ENCODE peak calls at places on chromosome 12, in nine cellular contexts. G is EL; M is AML-193; P is iris pigment epithelial cell; U is ecto neural progenitor cell; T is Jurkat, Clone E6-1; N is activated CD4-positive, alpha-beta T cell treated with anti-CD3 and anti-CD28 coated beads, Interleukin-2, amount 50 U/mL, for 24 hours; R is activated T-cell treated with anti-CD3 and anti-CD28 coated beads for 1 hour; B is prostate gland. I is an unnamed sample.

GRCh38 chr12:27436029-27436428 is 10.5 kb upstream of the SMCO2 start:
- DNase-seq in R (no peak), P (no peak), N (no peak), T (no peak), U (no peak), M (no peak), G (no peak), B (no peak), I (no peak)

GRCh38 chr12:121444842-121445202 is 44.9 kb downstream of the RNF34 start:
- DNase-seq in N (no peak), T (no peak), B (no peak), R (no peak), U (no peak), P (no peak), G (no peak), M (no peak), I (no peak)

GRCh38 chr12:112418596-112419268 is at the start of gene PTPN11:
- DNase-seq in G (peak), U (peak), N (peak), P (peak), B (peak), T (peak), M (peak), R (peak), I (peak)

GRCh38 chr12:92242917-92243316 is 97.3 kb upstream of the BTG1 start:
- DNase-seq in M (no peak), U (no peak), B (no peak), N (no peak), T (no peak), P (peak), R (no peak), G (no peak), I (no peak)

GRCh38 chr12:117350140-117350539 is 11.3 kb downstream of the NOS1 start:
- DNase-seq in U (no peak), M (no peak), R (no peak), B (no peak), G (no peak), N (no peak), P (no peak), T (no peak), I (no peak)

GRCh38 chr12:130116791-130117190 is 45.5 kb upstream of the FZD10 start:
- DNase-seq in B (no peak), P (no peak), R (no peak), G (no peak), N (no peak), M (no peak), T (no peak), U (no peak), I (no peak)

GRCh38 chr12:94469522-94469921 is 9.9 kb upstream of the CEP83 start:
- DNase-seq in R (no peak), M (no peak), U (no peak), B (no peak), G (no peak), T (no peak), P (no peak), N (no peak), I (no peak)

GRCh38 chr12:53623986-53624385 is 2.2 kb downstream of the ATF7 start:
- DNase-seq in P (peak), R (no peak), N (no peak), U (no peak), B (peak), M (no peak), G (peak), T (no peak), I (no peak)

GRCh38 chr12:104546575-104546974 is 89.8 kb downstream of the CHST11 start:
- DNase-seq in N (no peak), T (no peak), B (peak), R (no peak), U (no peak), M (peak), G (no peak), P (no peak), I (no peak)

GRCh38 chr12:57898308-57898970 is 42.9 kb upstream of the ATP23 start:
- DNase-seq in B (no peak), U (no peak), R (no peak), N (no peak), P (peak), T (peak), G (no peak), M (no peak), I (no peak)

GRCh38 chr12:100566887-100567637 is 6.4 kb upstream of the GAS2L3 start:
- DNase-seq in M (no peak), P (no peak), U (no peak), T (no peak), N (no peak), R (no peak), G (peak), B (no peak), I (no peak)

GRCh38 chr12:2057041-2057792 is 4.4 kb downstream of the CACNA1C start:
- DNase-seq in T (peak), M (peak), N (no peak), P (peak), B (peak), G (peak), U (peak), R (peak), I (no peak)

GRCh38 chr12:122203301-122203967 is at the start of gene B3GNT4:
- DNase-seq in P (peak), T (no peak), U (peak), B (peak), N (peak), G (peak), M (no peak), R (peak), I (peak)

GRCh38 chr12:55843431-55843830 is 695 bp upstream of the MMP19 start:
- DNase-seq in G (no peak), B (no peak), P (no peak), T (no peak), N (no peak), M (no peak), U (no peak), R (no peak), I (no peak)

GRCh38 chr12:112422531-112422930 is 3.8 kb downstream of the PTPN11 start:
- DNase-seq in R (no peak), T (no peak), U (no peak), P (peak), B (no peak), N (no peak), M (no peak), G (no peak), I (no peak)

GRCh38 chr12:6607751-6608591 is 792 bp upstream of the CHD4 start:
- DNase-seq in R (no peak), B (no peak), N (peak), T (peak), U (peak), G (peak), P (no peak), M (peak), I (peak)

GRCh38 chr12:77615331-77615730 is 215.4 kb upstream of the NAV3 start:
- DNase-seq in T (peak), B (no peak), G (peak), M (no peak), U (no peak), N (no peak), R (no peak), P (peak), I (no peak)

GRCh38 chr12:51907864-51908425 is 641 bp downstream of the ACVRL1 start:
- DNase-seq in B (no peak), U (no peak), T (no peak), R (no peak), N (no peak), M (no peak), P (no peak), G (no peak), I (no peak)

GRCh38 chr12:92739099-92739498 is 36.3 kb downstream of the PLEKHG7 start:
- DNase-seq in G (no peak), B (no peak), M (no peak), U (no peak), R (no peak), P (peak), T (no peak), N (no peak), I (no peak)

GRCh38 chr12:116153983-116154382 is 123.5 kb downstream of the MED13L start:
- DNase-seq in M (no peak), N (no peak), T (no peak), B (no peak), R (no peak), P (no peak), G (no peak), U (no peak), I (no peak)

GRCh38 chr12:28966049-28966778 is 182.9 kb upstream of the FAR2 start:
- DNase-seq in P (no peak), B (peak), N (no peak), U (no peak), R (no peak), G (no peak), T (no peak), M (no peak), I (no peak)

GRCh38 chr12:46915861-46916260 is 90.1 kb upstream of the SLC38A4 start:
- DNase-seq in G (peak), R (no peak), P (peak), T (no peak), B (no peak), N (no peak), M (no peak), U (no peak), I (no peak)

GRCh38 chr12:52200783-52201519 is 9.1 kb upstream of the KRT80 start:
- DNase-seq in N (no peak), G (no peak), U (no peak), R (no peak), T (no peak), B (no peak), M (no peak), P (no peak), I (no peak)

GRCh38 chr12:133080619-133081407 is at the start of gene ZNF140:
- DNase-seq in R (peak), U (no peak), G (peak), P (peak), N (peak), T (no peak), M (peak), B (peak), I (peak)

GRCh38 chr12:72865921-72866320 is 593.8 kb downstream of the TRHDE start:
- DNase-seq in U (no peak), N (no peak), R (no peak), T (no peak), M (no peak), P (no peak), B (no peak), G (no peak), I (no peak)

I was measured in T follicular helper cell.